ENCODE peak calls at places on chromosome 14, in seven cellular contexts. Y is stomach, J is upper lobe of right lung, P is suprapubic skin, T is adrenal gland, Q is SK-N-SH, L is sigmoid colon. O is an unnamed sample.

GRCh38 chr14:63642656-63643382 is 1.1 kb upstream of the WDR89 start:
- DNase-seq in J (no peak), P (no peak), Q (no peak), L (no peak), T (no peak), Y (no peak), O (no peak)

GRCh38 chr14:76056128-76056527 is 70.6 kb downstream of the IFT43 start:
- DNase-seq in Y (no peak), L (no peak), T (no peak), J (no peak), Q (no peak), P (no peak), O (no peak)

GRCh38 chr14:27427796-27428195 is 830.0 kb upstream of the NOVA1 start:
- DNase-seq in Y (no peak), P (no peak), Q (no peak), L (no peak), T (no peak), J (no peak), O (no peak)

GRCh38 chr14:59305231-59305630 is 116.8 kb downstream of the DAAM1 start:
- DNase-seq in T (no peak), P (no peak), J (no peak), L (no peak), Y (no peak), Q (no peak), O (no peak)

GRCh38 chr14:54782803-54783659 is 119.6 kb downstream of the GCH1 start:
- DNase-seq in L (peak; percentile 66), T (peak; percentile 40), J (no peak), Q (no peak), P (no peak), Y (no peak), O (peak; percentile 51)

GRCh38 chr14:63726499-63726898 is 1.4 kb downstream of the SGPP1 start:
- DNase-seq in P (no peak), J (no peak), Y (no peak), T (no peak), Q (no peak), L (no peak), O (no peak)

GRCh38 chr14:73787760-73788508 is 63.7 kb upstream of the PTGR2 start:
- DNase-seq in L (peak; percentile 52), P (no peak), J (no peak), T (no peak), Q (no peak), Y (no peak), O (no peak)

GRCh38 chr14:18688346-18688745 is 87.4 kb downstream of the OR11H12 start:
- DNase-seq in L (no peak), J (no peak), T (no peak), Q (no peak), P (no peak), Y (no peak), O (no peak)

GRCh38 chr14:100830681-100831080 is 4.8 kb downstream of the MEG3 start:
- DNase-seq in L (no peak), P (no peak), Q (no peak), T (no peak), Y (no peak), J (no peak), O (no peak)

GRCh38 chr14:37434867-37435266 is 160.2 kb downstream of the FOXA1 start:
- DNase-seq in P (no peak), L (no peak), Y (no peak), J (no peak), Q (no peak), T (no peak), O (no peak)

DNA sequence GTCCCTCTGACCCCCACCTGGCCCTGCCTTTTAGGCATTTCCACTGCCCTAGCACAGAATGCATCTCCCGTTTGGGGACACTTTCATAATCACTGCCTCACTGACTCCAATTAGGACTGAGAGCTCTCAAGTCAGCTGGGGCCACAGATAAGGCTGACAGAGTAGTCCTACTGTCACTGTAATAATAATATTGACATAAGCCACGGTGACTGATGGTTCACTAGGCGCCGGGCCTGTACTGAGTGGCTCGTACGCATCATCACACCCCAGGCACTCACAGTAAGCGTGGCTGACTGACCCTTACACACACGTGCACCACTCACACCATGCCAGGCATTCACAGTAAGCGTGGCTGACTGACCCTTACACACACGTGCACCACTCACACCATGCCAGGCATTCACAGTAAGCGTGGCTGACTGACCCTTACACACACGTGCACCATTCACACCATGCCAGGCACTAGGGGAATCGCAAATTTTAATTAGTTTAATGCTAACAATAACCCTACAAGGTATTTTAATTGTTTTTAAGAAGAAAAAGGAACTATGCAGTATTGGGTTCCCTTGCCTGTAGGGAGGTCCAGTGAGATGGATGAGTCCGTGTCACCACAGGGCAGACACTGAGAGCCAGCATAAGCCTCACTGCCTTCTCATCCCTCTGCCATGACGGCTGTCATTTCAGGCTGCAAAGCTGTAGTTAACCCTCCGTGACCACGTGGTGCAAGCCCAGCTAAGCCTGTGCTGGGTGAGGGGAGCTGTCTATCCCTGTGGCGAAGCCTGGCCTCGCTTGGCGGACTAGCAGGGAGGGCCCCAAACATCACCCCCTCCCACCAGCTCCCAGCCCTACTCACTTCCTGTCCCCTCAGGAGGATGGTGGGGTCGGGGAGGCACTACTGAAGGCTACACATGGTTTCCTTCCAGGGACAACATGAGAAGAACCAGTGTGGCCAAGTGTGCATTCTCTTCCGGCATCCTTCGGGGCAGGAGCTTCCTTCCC is 87.9 kb downstream of the CHGA start:
- DNase-seq in Q (no peak), J (no peak), P (no peak), T (no peak), Y (no peak), L (no peak), O (peak; percentile 57)
- H3K4me1 ChIP-seq in Q (peaks cover 19% of the 10 kb centered on the region), J (peaks cover 46% of the 10 kb centered on the region), P (peaks cover 74% of the 10 kb centered on the region), T (peaks cover 32% of the 10 kb centered on the region), Y (peaks cover 75% of the 10 kb centered on the region), L (peaks cover 74% of the 10 kb centered on the region), O (peaks cover 80% of the 10 kb centered on the region)

DNA sequence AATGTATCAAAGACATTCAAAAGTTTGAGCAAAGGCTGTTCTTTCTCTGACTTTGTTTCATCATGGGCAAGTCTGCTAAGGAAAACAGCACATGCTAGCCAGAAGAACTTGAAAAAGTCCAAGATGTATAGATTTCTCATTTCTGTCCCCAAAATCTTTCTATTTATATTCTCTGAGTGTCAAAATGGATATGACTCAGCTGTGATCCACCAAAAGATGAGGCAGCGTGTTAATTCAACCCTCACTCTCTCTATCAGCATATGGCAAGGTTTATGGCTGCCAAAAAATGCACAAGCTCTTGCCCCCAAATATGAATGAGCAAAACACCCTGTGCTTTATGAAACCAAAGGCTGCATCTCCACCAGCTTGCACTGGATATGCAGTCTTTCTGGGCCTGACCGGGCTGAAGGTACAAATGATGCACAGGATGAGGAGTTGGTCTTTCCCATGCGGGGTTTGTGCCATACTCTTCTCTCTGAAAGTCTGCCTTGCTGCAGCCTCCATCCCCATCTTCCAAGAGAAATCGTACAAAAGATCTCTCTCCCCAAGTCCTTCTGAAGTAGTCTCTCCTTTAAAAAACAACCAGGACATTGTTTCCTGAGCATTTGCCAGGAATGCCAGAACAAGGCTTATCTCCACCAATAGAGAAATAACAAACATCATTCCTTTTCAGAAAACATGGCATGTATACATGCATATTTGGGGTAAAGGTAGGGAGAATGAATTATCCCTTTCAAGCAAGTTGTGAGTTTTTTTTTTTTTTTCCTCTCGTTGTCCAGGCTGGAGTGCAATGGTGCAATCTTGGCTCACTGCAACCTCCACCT is 203.4 kb downstream of the TMX1 start:
- DNase-seq in Q (no peak), L (no peak), J (no peak), P (no peak), Y (no peak), T (no peak), O (no peak)
- TF ChIP-seq CTCF in Q (no peak), L (no peak), J (no peak), P (no peak), Y (no peak), T (no peak), O (no peak)

DNA sequence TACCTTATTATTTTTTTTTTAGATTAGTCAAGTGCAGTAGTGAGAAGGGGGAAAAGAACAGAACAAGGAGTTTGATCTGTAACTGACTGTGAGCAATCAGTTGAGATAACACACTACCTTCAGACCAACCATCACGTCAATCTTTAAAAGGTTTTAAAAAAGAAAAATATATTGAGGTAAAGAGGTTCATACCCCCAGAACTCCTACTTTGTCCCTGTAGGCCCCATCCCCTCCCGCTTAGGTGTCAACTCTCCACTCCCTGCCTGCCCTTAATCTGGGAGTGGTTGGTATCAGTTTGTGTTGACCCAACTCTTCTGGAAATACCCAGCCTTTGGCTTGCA is 16.2 kb downstream of the MMP14 start:
- DNase-seq in P (no peak), T (no peak), Y (no peak), Q (no peak), L (no peak), J (no peak), O (no peak)
- H3K4me3 ChIP-seq in P (peak overlapping the region; percentile 47), T (no peak overlapping the region), Y (no peak overlapping the region), Q (no peak overlapping the region), L (no peak overlapping the region), J (no peak overlapping the region), O (no peak overlapping the region)

DNA sequence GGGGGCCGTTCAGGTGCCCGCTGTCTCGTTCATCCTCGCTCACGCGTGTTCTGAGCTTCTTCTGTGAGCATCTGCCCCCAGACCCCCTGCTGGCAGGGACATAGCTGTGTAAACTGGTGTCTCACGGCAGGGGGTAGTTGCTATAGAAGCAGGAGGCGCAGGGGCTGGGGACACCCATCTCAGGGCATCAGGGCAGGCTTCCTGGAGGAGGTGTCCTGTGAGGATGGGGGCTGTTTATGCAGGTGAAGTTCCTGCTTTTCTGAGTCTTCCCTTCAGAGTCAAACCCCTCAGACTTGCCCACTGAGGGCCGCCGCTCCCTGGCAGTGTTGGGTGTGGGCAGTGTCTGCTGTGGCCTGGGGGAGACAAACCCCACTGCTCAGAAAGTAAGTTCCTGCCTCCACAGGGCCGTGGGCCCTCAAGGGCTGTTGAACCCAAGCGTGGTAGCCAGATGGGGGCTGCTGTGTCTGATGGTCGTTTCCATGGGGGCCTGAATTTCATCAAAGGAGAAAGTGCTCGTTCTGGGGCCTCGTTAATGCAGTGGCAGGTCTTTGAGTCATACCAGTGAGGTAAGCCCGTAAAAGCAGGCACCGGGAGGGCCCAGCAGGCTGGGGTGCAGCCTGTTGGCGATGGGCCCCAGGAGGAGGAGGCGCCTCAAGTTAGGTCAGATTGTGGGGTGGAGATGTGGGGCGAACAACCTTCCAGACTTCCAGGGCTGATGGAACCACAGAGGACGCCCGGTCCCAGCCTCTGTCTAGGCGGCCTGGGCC is 23.4 kb downstream of the KIF26A start:
- DNase-seq in Q (no peak), P (no peak), J (no peak), T (no peak), L (no peak), Y (no peak), O (no peak)
- H3K4me1 ChIP-seq in Q (no peaks in the 10 kb centered on the region), P (no peaks in the 10 kb centered on the region), J (no peaks in the 10 kb centered on the region), T (no peaks in the 10 kb centered on the region), L (no peaks in the 10 kb centered on the region), Y (peaks cover 4% of the 10 kb centered on the region), O (peaks cover 46% of the 10 kb centered on the region)

GRCh38 chr14:69398053-69398817 is at the start of the genes ERH and SLC39A9:
- DNase-seq in T (peak; percentile 97), J (peak; percentile 97), P (peak; percentile 98), L (peak; percentile 98), Q (peak; percentile 91), Y (peak; percentile 96), O (peak; percentile 96)
- TF ChIP-seq CTCF in T (peak; percentile 1), J (no peak), P (no peak), L (no peak), Q (no peak), Y (no peak), O (no peak)

DNA sequence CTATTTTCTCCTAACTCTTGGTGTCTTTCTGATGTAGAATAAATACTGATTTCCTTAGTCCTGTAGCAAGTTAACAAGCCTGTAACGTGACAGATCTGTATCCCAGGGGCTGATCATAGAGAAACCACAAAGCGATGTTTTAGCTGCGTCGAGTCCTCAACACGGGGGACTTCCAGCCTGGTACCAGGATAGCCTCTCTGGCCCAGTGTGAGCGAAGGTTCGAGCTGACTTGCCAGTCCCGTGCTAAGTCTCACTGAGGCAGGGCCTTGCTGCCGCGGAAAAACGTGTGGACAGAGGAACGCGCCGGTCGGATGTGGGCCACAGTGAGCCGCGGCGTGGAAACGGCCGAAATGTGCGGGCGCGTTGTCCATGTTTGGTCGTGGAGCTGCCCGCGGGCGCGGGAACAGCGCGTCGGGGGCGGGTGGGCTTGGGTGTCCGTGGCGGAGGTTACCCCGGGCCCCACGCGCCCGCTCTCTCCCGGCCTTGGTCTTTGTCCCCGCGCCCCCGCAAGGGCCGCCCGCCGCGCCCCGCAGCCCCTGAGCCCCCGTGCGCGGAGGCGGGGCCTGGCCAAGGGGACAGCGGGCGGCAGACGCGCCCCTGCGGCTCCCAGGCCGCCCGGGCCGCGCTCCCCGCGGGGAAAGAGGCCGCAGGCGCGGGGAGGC is 531 bp upstream of the EML1 start:
- DNase-seq in Y (no peak), L (peak; percentile 82), P (no peak), Q (no peak), J (no peak), T (peak; percentile 26), O (no peak)
- H3K4me3 ChIP-seq in Y (peak overlapping the region; percentile 63), L (peak overlapping the region; percentile 60), P (peak overlapping the region; percentile 60), Q (no peak overlapping the region), J (peak overlapping the region; percentile 52), T (no peak overlapping the region), O (peak overlapping the region; percentile 15)